ENCODE peak calls at places on chromosome 16, in ten cellular contexts. One of them, this sample, is unnamed.

GRCh38 chr16:52925143-52925542 is 127.6 kb downstream of the CHD9NB start:
- DNase-seq in HFF-Myc: no peak
- DNase-seq in AG10803: no peak
- DNase-seq in fibroblast of lung: no peak
- DNase-seq in colonic mucosa: no peak
- DNase-seq in RWPE2: no peak
- DNase-seq in uterus: no peak
- DNase-seq in endothelial cell of umbilical vein: no peak
- DNase-seq in A549: no peak
- DNase-seq in cardiac muscle cell: no peak
- DNase-seq in this sample: no peak

GRCh38 chr16:69412287-69412686 is 12.1 kb upstream of the CYB5B start:
- DNase-seq in RWPE2: no peak
- DNase-seq in endothelial cell of umbilical vein: no peak
- DNase-seq in uterus: no peak
- DNase-seq in colonic mucosa: peak
- DNase-seq in fibroblast of lung: peak
- DNase-seq in HFF-Myc: no peak
- DNase-seq in A549: no peak
- DNase-seq in AG10803: no peak
- DNase-seq in cardiac muscle cell: peak
- DNase-seq in this sample: no peak

GRCh38 chr16:1794221-1794871 is 841 bp upstream of the IGFALS start:
- DNase-seq in uterus: no peak
- DNase-seq in RWPE2: peak
- DNase-seq in endothelial cell of umbilical vein: no peak
- DNase-seq in AG10803: no peak
- DNase-seq in colonic mucosa: peak
- DNase-seq in A549: no peak
- DNase-seq in cardiac muscle cell: no peak
- DNase-seq in fibroblast of lung: no peak
- DNase-seq in HFF-Myc: no peak
- DNase-seq in this sample: no peak

GRCh38 chr16:68086336-68086821 is 1.2 kb downstream of the NFATC3 start:
- DNase-seq in RWPE2: no peak
- DNase-seq in colonic mucosa: no peak
- DNase-seq in fibroblast of lung: peak
- DNase-seq in HFF-Myc: no peak
- DNase-seq in cardiac muscle cell: peak
- DNase-seq in A549: peak
- DNase-seq in uterus: no peak
- DNase-seq in endothelial cell of umbilical vein: peak
- DNase-seq in AG10803: peak
- DNase-seq in this sample: no peak

GRCh38 chr16:68179196-68179795 is 56.6 kb downstream of the ESRP2 start:
- DNase-seq in cardiac muscle cell: peak
- DNase-seq in fibroblast of lung: no peak
- DNase-seq in HFF-Myc: no peak
- DNase-seq in AG10803: peak
- DNase-seq in colonic mucosa: no peak
- DNase-seq in A549: no peak
- DNase-seq in uterus: no peak
- DNase-seq in RWPE2: no peak
- DNase-seq in endothelial cell of umbilical vein: no peak
- DNase-seq in this sample: no peak

GRCh38 chr16:62041401-62041800 is 5.2 kb upstream of the CDH8 start:
- DNase-seq in RWPE2: no peak
- DNase-seq in AG10803: peak
- DNase-seq in colonic mucosa: no peak
- DNase-seq in cardiac muscle cell: peak
- DNase-seq in HFF-Myc: no peak
- DNase-seq in A549: peak
- DNase-seq in fibroblast of lung: no peak
- DNase-seq in uterus: no peak
- DNase-seq in endothelial cell of umbilical vein: no peak
- DNase-seq in this sample: peak

GRCh38 chr16:19071811-19072777 is 4.7 kb downstream of the COQ7 start:
- DNase-seq in endothelial cell of umbilical vein: peak
- DNase-seq in uterus: no peak
- DNase-seq in cardiac muscle cell: peak
- DNase-seq in RWPE2: no peak
- DNase-seq in AG10803: peak
- DNase-seq in HFF-Myc: no peak
- DNase-seq in fibroblast of lung: peak
- DNase-seq in colonic mucosa: peak
- DNase-seq in A549: peak
- DNase-seq in this sample: peak

GRCh38 chr16:65120811-65121721 is 797 bp downstream of the CDH11 start:
- DNase-seq in AG10803: no peak
- DNase-seq in fibroblast of lung: peak
- DNase-seq in endothelial cell of umbilical vein: peak
- DNase-seq in uterus: peak
- DNase-seq in cardiac muscle cell: peak
- DNase-seq in A549: no peak
- DNase-seq in colonic mucosa: peak
- DNase-seq in HFF-Myc: no peak
- DNase-seq in RWPE2: peak
- DNase-seq in this sample: peak

GRCh38 chr16:9260665-9261064 is 169.2 kb downstream of the HAPSTR1 start:
- DNase-seq in AG10803: no peak
- DNase-seq in HFF-Myc: no peak
- DNase-seq in colonic mucosa: peak
- DNase-seq in cardiac muscle cell: no peak
- DNase-seq in RWPE2: no peak
- DNase-seq in fibroblast of lung: no peak
- DNase-seq in endothelial cell of umbilical vein: no peak
- DNase-seq in A549: no peak
- DNase-seq in uterus: no peak
- DNase-seq in this sample: peak

GRCh38 chr16:64900517-64900916 is 221.3 kb downstream of the CDH11 start:
- DNase-seq in cardiac muscle cell: no peak
- DNase-seq in A549: no peak
- DNase-seq in endothelial cell of umbilical vein: no peak
- DNase-seq in uterus: no peak
- DNase-seq in AG10803: no peak
- DNase-seq in RWPE2: no peak
- DNase-seq in HFF-Myc: no peak
- DNase-seq in fibroblast of lung: peak
- DNase-seq in colonic mucosa: no peak
- DNase-seq in this sample: no peak

GRCh38 chr16:24070851-24071250 is 185.3 kb upstream of the CACNG3 start:
- DNase-seq in fibroblast of lung: peak
- DNase-seq in uterus: no peak
- DNase-seq in endothelial cell of umbilical vein: peak
- DNase-seq in A549: peak
- DNase-seq in cardiac muscle cell: peak
- DNase-seq in HFF-Myc: no peak
- DNase-seq in RWPE2: no peak
- DNase-seq in AG10803: peak
- DNase-seq in colonic mucosa: no peak
- DNase-seq in this sample: peak

GRCh38 chr16:67882374-67883145 is 2.1 kb upstream of the NRN1L start:
- DNase-seq in endothelial cell of umbilical vein: no peak
- DNase-seq in colonic mucosa: no peak
- DNase-seq in cardiac muscle cell: peak
- DNase-seq in uterus: no peak
- DNase-seq in HFF-Myc: no peak
- DNase-seq in A549: no peak
- DNase-seq in fibroblast of lung: peak
- DNase-seq in RWPE2: no peak
- DNase-seq in AG10803: peak
- DNase-seq in this sample: no peak

GRCh38 chr16:78542419-78542818 is 443.0 kb downstream of the WWOX start:
- DNase-seq in colonic mucosa: no peak
- DNase-seq in endothelial cell of umbilical vein: no peak
- DNase-seq in RWPE2: no peak
- DNase-seq in AG10803: no peak
- DNase-seq in A549: no peak
- DNase-seq in cardiac muscle cell: no peak
- DNase-seq in HFF-Myc: no peak
- DNase-seq in uterus: no peak
- DNase-seq in fibroblast of lung: no peak
- DNase-seq in this sample: no peak

GRCh38 chr16:78538919-78539318 is 439.5 kb downstream of the WWOX start:
- DNase-seq in uterus: no peak
- DNase-seq in AG10803: no peak
- DNase-seq in fibroblast of lung: no peak
- DNase-seq in RWPE2: no peak
- DNase-seq in colonic mucosa: no peak
- DNase-seq in endothelial cell of umbilical vein: no peak
- DNase-seq in A549: no peak
- DNase-seq in cardiac muscle cell: no peak
- DNase-seq in HFF-Myc: no peak
- DNase-seq in this sample: no peak

GRCh38 chr16:78538284-78538683 is 438.8 kb downstream of the WWOX start:
- DNase-seq in colonic mucosa: no peak
- DNase-seq in A549: no peak
- DNase-seq in HFF-Myc: no peak
- DNase-seq in uterus: no peak
- DNase-seq in endothelial cell of umbilical vein: no peak
- DNase-seq in fibroblast of lung: no peak
- DNase-seq in cardiac muscle cell: no peak
- DNase-seq in RWPE2: no peak
- DNase-seq in AG10803: no peak
- DNase-seq in this sample: no peak

GRCh38 chr16:78537511-78537910 is 438.1 kb downstream of the WWOX start:
- DNase-seq in uterus: no peak
- DNase-seq in cardiac muscle cell: no peak
- DNase-seq in endothelial cell of umbilical vein: no peak
- DNase-seq in A549: no peak
- DNase-seq in HFF-Myc: no peak
- DNase-seq in colonic mucosa: no peak
- DNase-seq in RWPE2: no peak
- DNase-seq in fibroblast of lung: no peak
- DNase-seq in AG10803: no peak
- DNase-seq in this sample: no peak

DNA sequence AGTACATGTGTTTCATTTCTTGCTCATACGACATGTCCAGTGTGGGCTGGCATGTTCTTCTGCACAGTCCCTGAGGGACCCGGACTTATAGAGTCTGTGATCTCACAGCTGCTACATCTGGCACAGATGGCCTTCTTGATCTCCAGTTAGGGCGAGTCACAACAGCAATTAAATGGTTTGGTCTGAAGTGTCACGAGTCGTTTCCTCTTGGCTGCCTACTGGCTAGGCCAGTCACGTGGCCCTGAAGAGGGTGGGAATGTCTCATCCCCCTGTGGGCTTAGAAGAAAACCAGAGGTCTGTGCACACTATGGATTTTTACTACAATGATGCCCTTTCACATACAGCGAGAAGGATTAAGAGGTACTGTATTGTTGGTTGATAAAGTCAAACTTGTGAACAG is 443.6 kb downstream of the WWOX start:
- DNase-seq in AG10803: no peak
- DNase-seq in endothelial cell of umbilical vein: no peak
- DNase-seq in uterus: no peak
- DNase-seq in fibroblast of lung: no peak
- DNase-seq in RWPE2: no peak
- DNase-seq in colonic mucosa: no peak
- DNase-seq in HFF-Myc: no peak
- DNase-seq in cardiac muscle cell: no peak
- DNase-seq in A549: no peak
- DNase-seq in this sample: no peak
- H3K4me3 ChIP-seq in AG10803: no peak
- H3K4me3 ChIP-seq in endothelial cell of umbilical vein: no peak
- H3K4me3 ChIP-seq in uterus: no peak
- H3K4me3 ChIP-seq in fibroblast of lung: no peak
- H3K4me3 ChIP-seq in RWPE2: no peak
- H3K4me3 ChIP-seq in colonic mucosa: no peak
- H3K4me3 ChIP-seq in HFF-Myc: no peak
- H3K4me3 ChIP-seq in cardiac muscle cell: no peak
- H3K4me3 ChIP-seq in A549: no peak
- H3K4me3 ChIP-seq in this sample: no peak

GRCh38 chr16:86505185-86505898 is 5.0 kb upstream of the FOXF1 start:
- DNase-seq in AG10803: no peak
- DNase-seq in HFF-Myc: no peak
- DNase-seq in uterus: no peak
- DNase-seq in A549: no peak
- DNase-seq in fibroblast of lung: peak
- DNase-seq in endothelial cell of umbilical vein: no peak
- DNase-seq in cardiac muscle cell: no peak
- DNase-seq in colonic mucosa: no peak
- DNase-seq in RWPE2: no peak
- DNase-seq in this sample: no peak
- H3K4me3 ChIP-seq in AG10803: peak
- H3K4me3 ChIP-seq in HFF-Myc: peak
- H3K4me3 ChIP-seq in uterus: peak
- H3K4me3 ChIP-seq in A549: peak
- H3K4me3 ChIP-seq in fibroblast of lung: peak
- H3K4me3 ChIP-seq in endothelial cell of umbilical vein: no peak
- H3K4me3 ChIP-seq in cardiac muscle cell: no peak
- H3K4me3 ChIP-seq in colonic mucosa: peak
- H3K4me3 ChIP-seq in RWPE2: no peak
- H3K4me3 ChIP-seq in this sample: no peak

DNA sequence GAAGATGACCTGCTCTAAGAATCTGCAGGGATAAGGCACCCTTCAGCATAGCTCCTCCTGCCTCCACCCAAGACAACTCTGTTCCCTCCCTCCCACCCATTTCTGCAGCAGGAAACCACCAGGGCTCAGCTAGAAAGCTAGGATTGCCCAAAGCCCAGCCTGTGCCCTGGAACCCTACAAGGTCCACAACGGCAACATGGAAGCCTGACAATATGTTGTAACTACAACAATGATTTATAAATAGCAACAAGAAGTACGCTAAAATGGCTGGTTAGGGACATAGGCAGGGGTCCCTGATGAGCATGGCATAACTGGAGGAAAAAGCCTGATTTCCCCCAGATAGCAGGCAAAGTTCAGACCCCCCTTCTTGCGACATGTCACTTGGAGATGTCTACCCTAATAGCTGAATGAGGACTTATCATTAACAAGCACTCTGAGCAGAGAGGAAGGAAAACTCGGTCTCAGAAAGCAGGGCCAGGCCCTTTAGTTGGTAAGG is 6.5 kb downstream of the ST3GAL2 start:
- DNase-seq in HFF-Myc: no peak
- DNase-seq in endothelial cell of umbilical vein: no peak
- DNase-seq in RWPE2: no peak
- DNase-seq in uterus: no peak
- DNase-seq in colonic mucosa: no peak
- DNase-seq in AG10803: no peak
- DNase-seq in cardiac muscle cell: peak
- DNase-seq in fibroblast of lung: no peak
- DNase-seq in A549: no peak
- DNase-seq in this sample: no peak
- H3K4me3 ChIP-seq in HFF-Myc: no peak
- H3K4me3 ChIP-seq in endothelial cell of umbilical vein: no peak
- H3K4me3 ChIP-seq in RWPE2: no peak
- H3K4me3 ChIP-seq in uterus: no peak
- H3K4me3 ChIP-seq in colonic mucosa: no peak
- H3K4me3 ChIP-seq in AG10803: no peak
- H3K4me3 ChIP-seq in cardiac muscle cell: no peak
- H3K4me3 ChIP-seq in fibroblast of lung: no peak
- H3K4me3 ChIP-seq in A549: no peak
- H3K4me3 ChIP-seq in this sample: no peak

GRCh38 chr16:59170065-59170712 is 436.1 kb upstream of the GOT2 start:
- DNase-seq in colonic mucosa: no peak
- DNase-seq in HFF-Myc: no peak
- DNase-seq in cardiac muscle cell: no peak
- DNase-seq in RWPE2: no peak
- DNase-seq in fibroblast of lung: peak
- DNase-seq in endothelial cell of umbilical vein: no peak
- DNase-seq in A549: no peak
- DNase-seq in uterus: no peak
- DNase-seq in AG10803: no peak
- DNase-seq in this sample: peak
- H3K4me3 ChIP-seq in colonic mucosa: no peak
- H3K4me3 ChIP-seq in HFF-Myc: no peak
- H3K4me3 ChIP-seq in cardiac muscle cell: no peak
- H3K4me3 ChIP-seq in RWPE2: no peak
- H3K4me3 ChIP-seq in fibroblast of lung: no peak
- H3K4me3 ChIP-seq in endothelial cell of umbilical vein: no peak
- H3K4me3 ChIP-seq in A549: no peak
- H3K4me3 ChIP-seq in uterus: no peak
- H3K4me3 ChIP-seq in AG10803: no peak
- H3K4me3 ChIP-seq in this sample: no peak

This sample was measured in testis.